ENCODE peak calls at places on chromosomes 4 and X, in five cellular contexts. F is adrenal gland, U is upper lobe of left lung, P is thyroid gland, G is tibial nerve. N is an unnamed sample.

GRCh38 chr4:89336818-89337395 is 29.3 kb upstream of the GPRIN3 start:
- DNase-seq in F (no peak), U (no peak), P (no peak), G (no peak), N (no peak)

GRCh38 chr4:138178566-138178965 is 63.6 kb downstream of the SLC7A11 start:
- DNase-seq in F (no peak), U (no peak), P (no peak), G (no peak), N (no peak)

GRCh38 chr4:106315476-106315967 is 487 bp downstream of the TBCK start:
- DNase-seq in F (no peak), U (no peak), P (no peak), G (no peak), N (no peak)

GRCh38 chrX:101117701-101118100 is 19.7 kb downstream of the CENPI start:
- DNase-seq in F (no peak), U (no peak), P (no peak), G (no peak), N (no peak)

GRCh38 chr4:185682236-185682635 is 129.8 kb downstream of the SORBS2 start:
- DNase-seq in F (no peak), U (no peak), P (no peak), G (no peak), N (no peak)

GRCh38 chr4:108683479-108683878 is 33.1 kb downstream of the OSTC start:
- DNase-seq in F (no peak), U (no peak), P (no peak), G (no peak), N (no peak)

GRCh38 chr4:93409035-93409434 is 419.5 kb upstream of the ATOH1 start:
- DNase-seq in F (no peak), U (no peak), P (no peak), G (no peak), N (no peak)

GRCh38 chr4:35151816-35152572 is 1092.3 kb downstream of the ARAP2 start:
- DNase-seq in F (no peak), U (no peak), P (peak; percentile 24), G (no peak), N (no peak)

GRCh38 chr4:93710101-93710846 is 118.3 kb upstream of the ATOH1 start:
- DNase-seq in F (no peak), U (no peak), P (peak; percentile 46), G (no peak), N (no peak)

GRCh38 chr4:152500798-152501434 is 35.0 kb downstream of the FBXW7 start:
- DNase-seq in F (no peak), U (no peak), P (peak; percentile 20), G (no peak), N (peak; percentile 27)

GRCh38 chrX:37752941-37753340 is 26.9 kb upstream of the CYBB start:
- DNase-seq in F (no peak), U (no peak), P (no peak), G (no peak), N (no peak)

GRCh38 chr4:89316931-89317366 is 9.3 kb upstream of the GPRIN3 start:
- DNase-seq in F (no peak), U (no peak), P (no peak), G (no peak), N (no peak)

GRCh38 chr4:169724251-169724650 is 33.5 kb downstream of the HPF1 start:
- DNase-seq in F (no peak), U (no peak), P (no peak), G (no peak), N (no peak)

GRCh38 chr4:77141964-77142641 is 14.9 kb upstream of the CCNG2 start:
- DNase-seq in F (no peak), U (no peak), P (no peak), G (no peak), N (no peak)

GRCh38 chr4:11691236-11691635 is 262.5 kb upstream of the HS3ST1 start:
- DNase-seq in F (no peak), U (no peak), P (no peak), G (no peak), N (no peak)

GRCh38 chr4:111689731-111690130 is 455.5 kb upstream of the FAM241A start:
- DNase-seq in F (no peak), U (no peak), P (no peak), G (no peak), N (no peak)

GRCh38 chr4:56512166-56512565 is 6.6 kb downstream of the ARL9 start:
- DNase-seq in F (no peak), U (no peak), P (no peak), G (no peak), N (no peak)

GRCh38 chrX:41923925-41924693 is 755 bp upstream of the CASK start:
- DNase-seq in F (peak; percentile 20), U (no peak), P (peak; percentile 14), G (no peak), N (no peak)

GRCh38 chr4:2049381-2049780 is 9.7 kb upstream of the NAT8L start:
- DNase-seq in F (no peak), U (no peak), P (no peak), G (no peak), N (no peak)

GRCh38 chrX:123731258-123731986 is 1.4 kb downstream of the THOC2 start:
- DNase-seq in F (no peak), U (no peak), P (peak; percentile 64), G (no peak), N (no peak)

GRCh38 chrX:23904096-23904495 is 3.6 kb downstream of the APOO start:
- DNase-seq in F (no peak), U (no peak), P (no peak), G (no peak), N (no peak)

GRCh38 chr4:30757357-30757756 is 37.2 kb downstream of the PCDH7 start:
- DNase-seq in F (no peak), U (no peak), P (no peak), G (no peak), N (no peak)

GRCh38 chrX:108072746-108073145 is 18.6 kb downstream of the PSMD10 start:
- DNase-seq in F (no peak), U (no peak), P (no peak), G (no peak), N (no peak)

GRCh38 chrX:145856181-145856580 is 38.6 kb downstream of the SLITRK2 start:
- DNase-seq in F (no peak), U (no peak), P (no peak), G (no peak), N (no peak)

GRCh38 chr4:97121493-97121892 is 1021.8 kb downstream of the STPG2 start:
- DNase-seq in F (no peak), U (no peak), P (no peak), G (no peak), N (no peak)

DNA sequence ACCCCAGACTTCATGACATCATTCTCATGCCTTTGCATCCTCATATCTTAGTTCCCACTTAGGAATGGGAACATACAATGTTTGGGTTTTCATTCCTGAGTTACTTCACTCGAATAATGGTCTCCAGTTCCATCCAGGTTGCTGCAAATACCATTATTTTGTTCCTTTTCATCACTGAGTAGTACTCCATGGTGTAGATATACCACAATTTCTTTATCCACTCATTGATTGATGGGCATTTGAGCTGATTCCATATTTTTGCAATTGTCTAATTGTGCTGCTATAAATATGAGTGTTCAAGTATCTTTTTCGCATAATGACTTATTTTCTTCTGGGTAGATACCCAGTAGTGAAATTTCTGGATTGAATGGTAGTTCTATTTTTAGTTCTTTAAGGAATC is 1026.8 kb downstream of the STPG2 start:
- DNase-seq in F (no peak), U (no peak), P (no peak), G (no peak), N (no peak)
- H3K4me1 ChIP-seq in F (no peaks in the 10 kb centered on the region), U (no peaks in the 10 kb centered on the region), P (no peaks in the 10 kb centered on the region), G (no peaks in the 10 kb centered on the region), N (no peaks in the 10 kb centered on the region)

GRCh38 chr4:87527446-87528240 is 1.5 kb downstream of the SPARCL1 start:
- DNase-seq in F (peak; percentile 36), U (no peak), P (no peak), G (no peak), N (no peak)

GRCh38 chr4:87524456-87524855 is 4.7 kb downstream of the SPARCL1 start:
- DNase-seq in F (no peak), U (no peak), P (no peak), G (no peak), N (no peak)

GRCh38 chr4:87523307-87523706 is 5.9 kb downstream of the SPARCL1 start:
- DNase-seq in F (no peak), U (no peak), P (no peak), G (no peak), N (no peak)

GRCh38 chr4:87529187-87529586 is at the start of gene SPARCL1:
- DNase-seq in F (peak; percentile 24), U (no peak), P (peak; percentile 6), G (no peak), N (peak; percentile 16)

DNA sequence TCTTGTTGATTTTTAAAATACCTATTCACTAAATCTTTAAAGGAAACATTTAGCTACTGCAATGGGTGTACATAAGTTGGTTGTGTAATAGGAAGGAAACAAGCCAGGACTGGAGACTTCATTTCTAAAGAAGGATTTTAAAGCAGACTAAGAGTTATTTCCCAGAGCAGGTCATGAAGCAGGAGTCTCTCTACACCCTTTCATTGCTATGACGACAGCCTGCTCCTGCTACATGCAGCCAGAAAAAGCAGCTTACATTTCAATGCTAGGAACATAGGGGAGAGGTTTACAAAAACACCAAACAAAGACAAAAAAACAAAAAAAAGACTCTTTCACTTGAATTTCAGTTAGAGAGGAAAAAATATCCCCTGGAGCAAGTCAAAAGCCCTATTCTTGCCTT is 3.5 kb downstream of the SPARCL1 start:
- DNase-seq in F (no peak), U (no peak), P (no peak), G (no peak), N (no peak)
- TF ChIP-seq POLR2A in F (no peak), U (no peak), P (no peak), G (no peak), N (peak; percentile 35)

DNA sequence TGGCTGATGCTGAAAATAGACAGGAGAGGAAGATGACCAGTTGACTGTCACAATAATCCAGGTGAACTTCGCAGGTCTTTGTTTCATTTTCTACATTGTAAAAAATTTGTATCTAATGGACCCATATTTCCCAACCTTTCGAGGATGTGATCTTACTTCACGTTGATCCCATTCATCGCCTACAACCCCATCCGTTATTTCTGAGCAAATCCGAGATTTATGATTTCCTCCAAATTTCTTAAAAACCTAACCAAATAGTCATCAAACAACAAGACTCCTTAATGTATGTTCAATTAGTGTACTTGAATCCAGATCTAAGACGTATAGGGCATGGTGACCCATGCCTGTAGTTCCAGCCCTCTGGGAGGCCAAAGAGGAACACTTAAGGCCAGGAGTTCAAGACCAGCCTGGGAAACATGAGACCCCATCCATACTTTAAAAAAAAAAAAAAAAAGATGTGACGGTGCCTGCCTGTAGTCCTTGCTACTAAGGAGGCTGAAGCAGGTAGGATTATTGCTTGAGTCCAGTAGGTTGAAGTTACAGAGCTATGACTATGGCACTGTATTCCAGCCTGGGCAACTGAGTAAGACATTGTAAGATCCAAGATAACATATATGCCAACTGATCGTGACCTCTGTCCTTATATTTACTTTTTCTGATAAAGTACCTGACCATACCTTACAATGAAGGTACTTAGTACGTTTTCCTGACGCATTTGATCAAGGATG is 5.7 kb downstream of the RPL9 start:
- DNase-seq in F (no peak), U (no peak), P (no peak), G (no peak), N (no peak)
- H3K4me1 ChIP-seq in F (peaks cover 23% of the 10 kb centered on the region), U (peaks cover 19% of the 10 kb centered on the region), P (peaks cover 10% of the 10 kb centered on the region), G (peaks cover 33% of the 10 kb centered on the region), N (peaks cover 16% of the 10 kb centered on the region)

GRCh38 chr4:182711211-182711610 is 206.0 kb downstream of the DCTD start:
- DNase-seq in F (no peak), U (no peak), P (no peak), G (no peak), N (no peak)

GRCh38 chr4:182715548-182715947 is 201.6 kb downstream of the DCTD start:
- DNase-seq in F (no peak), U (no peak), P (no peak), G (no peak), N (no peak)

GRCh38 chr4:182717788-182718583 is 199.2 kb downstream of the DCTD start:
- DNase-seq in F (no peak), U (no peak), P (no peak), G (no peak), N (no peak)

GRCh38 chr4:182716207-182716606 is 201.0 kb downstream of the DCTD start:
- DNase-seq in F (no peak), U (no peak), P (no peak), G (no peak), N (no peak)
- TF ChIP-seq POLR2A in F (no peak), U (no peak), P (no peak), G (no peak), N (no peak)